ENCODE peak calls at places on chromosomes 11 and 22, in five cellular contexts. U is HepG2, L is A549, T is upper lobe of left lung, S is K562. D is an unnamed sample.
A peak's percentile ranks its signal among the peaks of the same experiment; 100 is the strongest.

GRCh38 chr22:25878933-25879332 is 136.9 kb downstream of the MYO18B start:
- ATAC-seq in U (no peak), L (no peak), T (no peak), S (no peak), D (no peak)

GRCh38 chr11:68373810-68374501 is 61.6 kb downstream of the LRP5 start:
- ATAC-seq in U (peak; percentile 77), L (peak; percentile 9), T (peak; percentile 39), S (no peak), D (peak; percentile 37)

GRCh38 chr11:62791501-62792192 is at the start of gene TMEM223:
- ATAC-seq in U (peak; percentile 85), L (peak; percentile 89), T (peak; percentile 94), S (peak; percentile 89), D (peak; percentile 83)

GRCh38 chr11:62792193-62792575 is 378 bp upstream of the TMEM223 start:
- ATAC-seq in U (no peak), L (peak; percentile 1), T (no peak), S (peak; percentile 4), D (peak; percentile 25)

GRCh38 chr11:116773203-116774112 is 671 bp upstream of the BUD13 start:
- ATAC-seq in U (no peak), L (peak; percentile 78), T (peak; percentile 78), S (peak; percentile 72), D (peak; percentile 65)

GRCh38 chr11:92911478-92911877 is 58.0 kb upstream of the MTNR1B start:
- ATAC-seq in U (no peak), L (no peak), T (no peak), S (no peak), D (no peak)

GRCh38 chr11:105106140-105106539 is 33.4 kb downstream of the CARD18 start:
- ATAC-seq in U (no peak), L (no peak), T (no peak), S (no peak), D (no peak)

GRCh38 chr22:35446365-35446764 is 46.4 kb downstream of the MCM5 start:
- ATAC-seq in U (no peak), L (peak; percentile 78), T (peak; percentile 81), S (no peak), D (no peak)

GRCh38 chr11:126702987-126703386 is 297.6 kb downstream of the KIRREL3 start:
- ATAC-seq in U (no peak), L (no peak), T (peak; percentile 16), S (no peak), D (peak; percentile 28)

GRCh38 chr11:134498326-134499139 is 86.5 kb upstream of the B3GAT1 start:
- ATAC-seq in U (no peak), L (no peak), T (peak; percentile 28), S (no peak), D (no peak)

GRCh38 chr11:59767212-59767611 is 12.0 kb downstream of the STX3 start:
- ATAC-seq in U (no peak), L (no peak), T (no peak), S (peak; percentile 43), D (no peak)

GRCh38 chr22:27802389-27803079 is 978 bp upstream of the MN1 start:
- ATAC-seq in U (no peak), L (peak; percentile 15), T (no peak), S (no peak), D (no peak)

GRCh38 chr11:69463181-69463891 is 18.1 kb upstream of the LINC01488 start:
- ATAC-seq in U (peak; percentile 42), L (peak; percentile 66), T (peak; percentile 76), S (peak; percentile 29), D (peak; percentile 71)

GRCh38 chr11:111378773-111379499 is at the start of gene POU2AF1:
- ATAC-seq in U (no peak), L (no peak), T (peak; percentile 52), S (peak; percentile 49), D (peak; percentile 13)

GRCh38 chr11:130979386-130979972 is 63.2 kb upstream of the SNX19 start:
- ATAC-seq in U (no peak), L (peak; percentile 33), T (no peak), S (no peak), D (no peak)

DNA sequence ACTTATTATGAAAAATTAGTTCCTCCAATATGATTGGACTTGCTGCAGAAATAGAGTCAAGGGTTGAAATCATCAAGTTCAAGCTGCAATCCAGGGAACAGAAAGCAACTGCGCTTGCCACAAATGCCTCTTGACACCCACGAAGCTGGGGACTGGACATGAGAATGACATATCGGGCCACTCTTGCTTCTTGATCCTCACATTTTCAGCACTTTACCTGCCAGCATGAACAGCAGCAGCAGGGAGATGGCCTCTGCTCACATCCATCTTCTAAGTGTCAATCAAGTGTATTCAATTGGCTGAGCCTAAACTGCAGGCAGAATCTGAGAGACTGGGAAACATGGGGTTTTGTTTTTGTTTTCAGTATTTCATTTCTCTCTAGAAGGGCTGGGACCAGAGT is 64.2 kb upstream of the SNX19 start:
- ATAC-seq in U (no peak), L (no peak), T (no peak), S (no peak), D (no peak)
- TF ChIP-seq EP300 in U (no peak), L (no peak), T (no peak), S (no peak), D (no peak)

GRCh38 chr11:120334894-120335462 is 1.2 kb upstream of the ARHGEF12 start:
- ATAC-seq in U (no peak), L (peak; percentile 22), T (peak; percentile 62), S (no peak), D (peak; percentile 69)
- TF ChIP-seq EP300 in U (no peak), L (no peak), T (no peak), S (no peak), D (no peak)

DNA sequence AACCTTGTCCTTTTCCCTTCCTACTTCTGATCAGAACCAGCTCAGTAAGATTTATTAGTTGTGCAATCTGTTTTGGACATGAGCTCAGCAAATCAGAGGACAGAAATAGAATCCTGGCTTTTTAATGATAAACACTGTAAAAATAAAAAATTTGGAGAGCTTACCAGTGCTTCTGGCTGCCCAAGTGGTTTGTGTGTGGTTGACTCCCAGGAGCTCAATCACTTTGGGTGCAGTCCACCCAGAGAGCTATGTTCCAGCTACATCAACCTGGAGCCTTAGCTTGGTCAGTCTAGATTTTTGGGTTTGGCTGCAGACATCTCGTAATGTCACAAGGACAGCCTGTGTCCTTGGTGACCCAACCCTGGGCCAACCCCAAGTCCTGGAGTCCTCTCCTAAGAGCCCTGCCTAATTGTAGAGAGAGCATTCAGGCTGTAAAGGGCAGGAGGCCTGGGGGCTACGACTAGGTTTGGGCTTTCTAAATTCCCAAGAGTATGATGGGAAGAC is 28.5 kb downstream of the CD44 start:
- ATAC-seq in U (no peak), L (no peak), T (peak; percentile 37), S (no peak), D (peak; percentile 69)
- TF ChIP-seq EP300 in U (no peak), L (no peak), T (no peak), S (no peak), D (no peak)

GRCh38 chr11:64892838-64893193 is 14.4 kb upstream of the EHD1 start:
- ATAC-seq in U (peak; percentile 1), L (no peak), T (no peak), S (no peak), D (no peak)

GRCh38 chr11:64892411-64892831 is 14.0 kb upstream of the EHD1 start:
- ATAC-seq in U (no peak), L (no peak), T (no peak), S (no peak), D (no peak)

GRCh38 chr11:64891880-64892279 is 13.5 kb upstream of the EHD1 start:
- ATAC-seq in U (no peak), L (no peak), T (no peak), S (no peak), D (no peak)

GRCh38 chr11:64890084-64890944 is 11.9 kb upstream of the EHD1 start:
- ATAC-seq in U (no peak), L (no peak), T (no peak), S (no peak), D (no peak)

DNA sequence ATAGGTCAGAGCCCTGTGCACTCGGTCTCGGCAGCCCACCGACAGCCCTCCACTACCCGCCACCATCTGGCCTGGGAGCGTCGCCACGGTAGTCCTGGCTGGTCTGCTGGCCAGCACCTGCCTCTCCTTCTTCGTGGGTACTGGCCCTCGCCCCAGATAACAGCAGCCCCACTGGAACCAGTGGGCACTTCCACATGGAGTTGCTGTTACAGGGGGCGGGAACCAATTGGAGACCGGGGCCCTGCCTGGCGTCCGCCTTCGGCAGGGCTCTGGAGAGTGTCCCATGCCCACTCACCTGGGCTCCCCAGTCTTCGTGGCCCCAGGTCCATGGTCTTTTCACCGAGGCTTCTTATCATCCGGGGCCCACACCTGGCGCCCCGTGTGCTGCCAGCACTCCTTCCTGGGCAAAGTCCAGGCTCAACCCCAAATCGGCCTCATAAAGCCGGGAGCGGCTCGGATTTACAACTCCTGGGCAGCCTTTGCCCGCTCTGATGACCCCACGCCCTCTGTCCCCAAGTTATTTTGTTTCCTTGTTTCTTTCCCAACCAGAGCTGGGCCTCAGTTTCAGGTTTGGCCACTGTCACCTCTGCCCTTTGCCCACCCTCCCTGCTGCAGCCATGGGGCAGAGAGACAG is 12.9 kb upstream of the EHD1 start:
- ATAC-seq in U (no peak), L (no peak), T (no peak), S (no peak), D (no peak)
- TF ChIP-seq EP300 in U (no peak), L (no peak), T (no peak), S (no peak), D (no peak)

DNA sequence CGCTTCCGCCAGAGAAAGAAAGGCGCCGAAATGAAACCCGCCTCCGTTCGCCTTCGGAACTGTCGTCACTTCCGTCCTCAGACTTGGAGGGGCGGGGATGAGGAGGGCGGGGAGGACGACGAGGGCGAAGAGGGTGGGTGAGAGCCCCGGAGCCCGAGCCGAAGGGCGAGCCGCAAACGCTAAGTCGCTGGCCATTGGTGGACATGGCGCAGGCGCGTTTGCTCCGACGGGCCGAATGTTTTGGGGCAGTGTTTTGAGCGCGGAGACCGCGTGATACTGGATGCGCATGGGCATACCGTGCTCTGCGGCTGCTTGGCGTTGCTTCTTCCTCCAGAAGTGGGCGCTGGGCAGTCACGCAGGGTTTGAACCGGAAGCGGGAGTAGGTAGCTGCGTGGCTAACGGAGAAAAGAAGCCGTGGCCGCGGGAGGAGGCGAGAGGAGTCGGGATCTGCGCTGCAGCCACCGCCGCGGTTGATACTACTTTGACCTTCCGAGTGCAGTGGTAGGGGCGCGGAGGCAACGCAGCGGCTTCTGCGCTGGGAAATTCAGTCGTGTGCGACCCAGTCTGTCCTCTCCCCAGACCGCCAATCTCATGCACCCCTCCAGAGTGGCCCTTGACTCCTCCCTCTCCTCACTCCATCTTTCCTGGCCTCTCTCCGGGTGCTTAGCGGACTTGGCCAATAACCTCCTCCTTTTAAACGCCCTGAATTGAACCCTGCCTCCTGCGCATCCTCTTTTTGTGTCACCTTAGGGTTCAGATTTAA is at the start of gene ATM:
- ATAC-seq in U (peak; percentile 92), L (peak; percentile 96), T (peak; percentile 98), S (peak; percentile 89), D (peak; percentile 98)
- TF ChIP-seq EP300 in U (no peak), L (no peak), T (no peak), S (no peak), D (no peak)

GRCh38 chr11:85028329-85029101 is 598.6 kb downstream of the DLG2 start:
- ATAC-seq in U (peak; percentile 49), L (peak; percentile 55), T (no peak), S (no peak), D (no peak)

GRCh38 chr11:85029964-85030363 is 597.2 kb downstream of the DLG2 start:
- ATAC-seq in U (no peak), L (peak; percentile 64), T (no peak), S (no peak), D (no peak)

DNA sequence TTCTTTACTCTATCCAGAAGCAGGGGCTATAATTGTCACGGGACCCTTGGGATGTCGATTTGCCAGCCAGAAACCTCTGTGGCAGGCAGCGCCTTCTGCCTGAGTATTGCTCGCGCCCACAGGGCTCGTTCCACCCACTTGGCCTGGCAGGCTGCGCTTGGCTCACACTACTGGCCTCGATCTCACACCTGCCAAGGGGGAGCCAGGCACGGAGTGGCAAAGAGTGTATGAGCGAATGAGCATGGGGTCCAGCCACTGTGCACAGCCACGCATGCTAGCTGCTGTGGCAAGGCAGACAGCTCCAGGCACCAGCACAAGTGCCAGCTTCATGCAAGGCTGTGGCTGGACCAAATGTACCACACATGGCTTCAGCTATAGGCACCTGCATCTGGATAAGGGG is 599.8 kb downstream of the DLG2 start:
- ATAC-seq in U (no peak), L (no peak), T (no peak), S (no peak), D (no peak)
- TF ChIP-seq EP300 in U (no peak), L (no peak), T (no peak), S (no peak), D (no peak)